ENCODE peak calls at places on chromosomes 4 and X, in four cellular contexts. C, H, L and O are unnamed samples.

GRCh38 chrX:39733745-39734144 is 364.0 kb downstream of the BCOR start:
- DNase-seq in C (no peak), H (no peak), L (no peak), O (no peak)

GRCh38 chrX:144810539-144810938 is 436.8 kb upstream of the SPANXN1 start:
- DNase-seq in C (no peak), H (no peak), L (no peak), O (no peak)

GRCh38 chrX:20212486-20213089 is 54.1 kb downstream of the RPS6KA3 start:
- DNase-seq in C (no peak), H (no peak), L (no peak), O (no peak)

GRCh38 chrX:30888526-30889146 is 418 bp downstream of the TAB3 start:
- DNase-seq in C (no peak), H (peak), L (no peak), O (peak)

GRCh38 chrX:120316587-120317283 is 5.5 kb upstream of the TMEM255A start:
- DNase-seq in C (peak), H (no peak), L (no peak), O (no peak)

GRCh38 chrX:96650023-96650422 is 34.6 kb upstream of the DIAPH2 start:
- DNase-seq in C (no peak), H (no peak), L (no peak), O (no peak)

GRCh38 chr4:10013722-10014121 is 7.6 kb downstream of the SLC2A9 start:
- DNase-seq in C (peak), H (peak), L (no peak), O (peak)

GRCh38 chrX:104254442-104255115 is at the start of gene ESX1:
- DNase-seq in C (no peak), H (no peak), L (no peak), O (peak)

GRCh38 chr4:87055340-87055739 is 120.5 kb downstream of the AFF1 start:
- DNase-seq in C (no peak), H (no peak), L (no peak), O (no peak)
- TF ChIP-seq FOSL1 in C (no peak), H (no peak), L (no peak), O (no peak)

GRCh38 chr4:166421556-166422156 is 548.6 kb downstream of the TLL1 start:
- DNase-seq in C (no peak), H (no peak), L (no peak), O (no peak)
- TF ChIP-seq SP1 in C (no peak), H (no peak), L (no peak), O (no peak)

GRCh38 chrX:107700317-107700774 is 72.0 kb downstream of the PRPS1 start:
- DNase-seq in C (no peak), H (no peak), L (no peak), O (no peak)

GRCh38 chrX:107699611-107700010 is 71.3 kb downstream of the PRPS1 start:
- DNase-seq in C (no peak), H (no peak), L (no peak), O (no peak)

GRCh38 chrX:107700802-107701201 is 72.5 kb downstream of the PRPS1 start:
- DNase-seq in C (no peak), H (no peak), L (no peak), O (no peak)

GRCh38 chrX:107704181-107704580 is 71.4 kb downstream of the TSC22D3 start:
- DNase-seq in C (no peak), H (no peak), L (no peak), O (no peak)

GRCh38 chrX:107701493-107702121 is 73.3 kb downstream of the PRPS1 start:
- DNase-seq in C (no peak), H (no peak), L (no peak), O (no peak)
- TF ChIP-seq FOSL1 in C (no peak), H (no peak), L (no peak), O (no peak)

GRCh38 chrX:150504399-150505186 is 63.8 kb upstream of the MTM1 start:
- DNase-seq in C (no peak), H (peak), L (no peak), O (no peak)
- TF ChIP-seq SP1 in C (no peak), H (no peak), L (no peak), O (no peak)

GRCh38 chr4:15714141-15714540 is 11.3 kb downstream of the BST1 start:
- DNase-seq in C (no peak), H (no peak), L (no peak), O (no peak)
- TF ChIP-seq FOSL1 in C (no peak), H (no peak), L (no peak), O (no peak)

GRCh38 chr4:26692014-26692726 is 108.3 kb downstream of the TBC1D19 start:
- DNase-seq in C (no peak), H (peak), L (no peak), O (no peak)
- TF ChIP-seq SP1 in C (no peak), H (no peak), L (no peak), O (no peak)

GRCh38 chr4:77044458-77045124 is 31.2 kb downstream of the CCNI start:
- DNase-seq in C (no peak), H (peak), L (peak), O (no peak)
- TF ChIP-seq FOSL1 in C (no peak), H (no peak), L (no peak), O (no peak)

DNA sequence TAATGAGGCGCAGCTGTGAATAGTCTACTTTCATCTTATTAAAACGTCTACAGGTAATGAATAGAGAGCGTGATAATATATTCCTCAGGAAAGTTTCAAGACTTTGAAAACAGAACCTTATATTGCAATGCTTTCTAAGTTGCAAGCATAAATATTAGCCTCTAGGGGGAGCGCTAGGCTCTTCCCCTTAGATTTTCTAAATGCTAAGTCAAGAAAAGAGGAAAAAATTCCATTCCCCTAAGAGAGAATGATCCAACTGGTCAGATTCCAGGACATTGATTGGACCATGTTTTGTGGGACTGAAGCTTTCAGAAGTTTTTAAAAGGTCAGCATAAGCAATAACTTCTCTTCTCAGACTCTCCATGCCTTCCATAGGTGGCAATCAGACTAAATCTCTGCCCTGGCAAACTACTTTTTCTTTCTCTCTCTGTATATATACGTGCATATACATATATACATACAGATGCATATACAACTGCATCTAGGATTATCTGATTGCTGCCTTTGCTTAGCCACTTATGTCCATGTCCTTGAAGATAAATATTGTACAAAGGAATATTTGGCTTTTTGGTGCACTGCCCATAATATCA is 492.9 kb downstream of the INPP4B start:
- DNase-seq in C (peak), H (peak), L (peak), O (no peak)
- TF ChIP-seq SP1 in C (peak), H (no peak), L (no peak), O (no peak)